ENCODE peak calls at places on chromosome 9, in four cellular contexts. P is A549, U is K562, F is transverse colon. B is an unnamed sample.

GRCh38 chr9:72356019-72356653 is 8.9 kb downstream of the ZFAND5 start:
- DNase-seq in U (no peak), P (peak; percentile 46), F (no peak), B (no peak)

GRCh38 chr9:129416831-129417604 is 203.9 kb downstream of the C9orf50 start:
- DNase-seq in U (no peak), F (no peak), P (no peak), B (no peak)

GRCh38 chr9:124306098-124306735 is 48.5 kb downstream of the NEK6 start:
- DNase-seq in F (no peak), U (peak; percentile 29), P (peak; percentile 75), B (no peak)

GRCh38 chr9:297104-297794 is 82.6 kb downstream of the DOCK8 start:
- DNase-seq in U (no peak), P (peak; percentile 38), F (peak; percentile 29), B (peak; percentile 88)

GRCh38 chr9:13083973-13084528 is 195.4 kb downstream of the MPDZ start:
- DNase-seq in U (no peak), P (no peak), F (no peak), B (no peak)

GRCh38 chr9:121811751-121812150 is 160.3 kb downstream of the DAB2IP start:
- DNase-seq in U (no peak), F (no peak), P (no peak), B (no peak)

GRCh38 chr9:90645721-90646120 is 3.1 kb upstream of the DIRAS2 start:
- DNase-seq in F (no peak), P (no peak), U (no peak), B (no peak)

GRCh38 chr9:114893622-114894021 is 36.8 kb downstream of the TNFSF8 start:
- DNase-seq in F (no peak), P (no peak), U (no peak), B (no peak)

GRCh38 chr9:128607642-128608350 is 48.9 kb downstream of the DYNC2I2 start:
- DNase-seq in F (peak; percentile 27), P (no peak), U (no peak), B (no peak)

GRCh38 chr9:32550046-32550608 is 2.0 kb upstream of the SMIM27 start:
- DNase-seq in F (no peak), U (peak; percentile 19), P (peak; percentile 20), B (no peak)

GRCh38 chr9:98328770-98329169 is 73.3 kb upstream of the TBC1D2 start:
- DNase-seq in U (no peak), P (no peak), F (no peak), B (no peak)

GRCh38 chr9:131097259-131097947 is 1.1 kb downstream of the AIF1L start:
- DNase-seq in F (no peak), P (no peak), U (no peak), B (no peak)

GRCh38 chr9:8552732-8553131 is 753.2 kb upstream of the DMAC1 start:
- DNase-seq in P (no peak), F (no peak), U (no peak), B (no peak)

GRCh38 chr9:106921341-106921899 is 58.5 kb downstream of the ZNF462 start:
- DNase-seq in U (peak; percentile 50), F (peak; percentile 32), P (no peak), B (peak; percentile 41)

GRCh38 chr9:65426231-65426630 is 141.2 kb upstream of the FOXD4L5 start:
- DNase-seq in U (no peak), P (no peak), F (no peak), B (no peak)

GRCh38 chr9:128823903-128824406 is 5.6 kb downstream of the SPOUT1 start:
- DNase-seq in P (no peak), F (no peak), U (no peak), B (peak; percentile 62)

GRCh38 chr9:94139672-94140417 is 55.6 kb downstream of the PTPDC1 start:
- DNase-seq in U (peak; percentile 73), F (peak; percentile 74), P (peak; percentile 71), B (peak; percentile 66)

GRCh38 chr9:131019387-131020239 is 10.6 kb downstream of the LAMC3 start:
- DNase-seq in P (no peak), F (no peak), U (no peak), B (peak; percentile 83)

GRCh38 chr9:15622596-15622995 is 69.8 kb downstream of the CCDC171 start:
- DNase-seq in F (no peak), U (no peak), P (peak; percentile 26), B (no peak)

GRCh38 chr9:15403155-15403554 is 19.5 kb upstream of the SNAPC3 start:
- DNase-seq in P (peak; percentile 69), F (no peak), U (peak; percentile 60), B (no peak)

GRCh38 chr9:26508897-26509296 is 383.7 kb downstream of the CAAP1 start:
- DNase-seq in F (no peak), U (no peak), P (no peak), B (no peak)

GRCh38 chr9:5951686-5952211 is 61.1 kb downstream of the MLANA start:
- DNase-seq in U (no peak), F (no peak), P (peak; percentile 22), B (no peak)

GRCh38 chr9:93897075-93897970 is 57.8 kb downstream of the BARX1 start:
- DNase-seq in F (peak; percentile 2), U (no peak), P (no peak), B (peak; percentile 17)

GRCh38 chr9:87751869-87752268 is 25.9 kb downstream of the CTSL start:
- DNase-seq in P (no peak), F (no peak), U (no peak), B (no peak)

GRCh38 chr9:98288876-98289275 is 33.4 kb upstream of the TBC1D2 start:
- DNase-seq in U (peak; percentile 38), F (peak; percentile 52), P (no peak), B (no peak)

GRCh38 chr9:92242115-92242778 is 51.2 kb downstream of the IARS1 start:
- DNase-seq in P (peak; percentile 28), F (no peak), U (peak; percentile 9), B (no peak)

GRCh38 chr9:121819511-121820231 is 168.2 kb downstream of the DAB2IP start:
- DNase-seq in P (no peak), U (no peak), F (no peak), B (no peak)

GRCh38 chr9:68705636-68706578 is 867 bp downstream of the PIP5K1B start:
- DNase-seq in U (peak; percentile 56), P (no peak), F (peak; percentile 67), B (no peak)

GRCh38 chr9:4382722-4383317 is 83.0 kb upstream of the GLIS3 start:
- DNase-seq in P (peak; percentile 28), F (no peak), U (peak; percentile 10), B (no peak)

GRCh38 chr9:16425572-16425971 is 444.9 kb downstream of the BNC2 start:
- DNase-seq in U (no peak), P (peak; percentile 47), F (no peak), B (no peak)

GRCh38 chr9:101274971-101275670 is 109.7 kb downstream of the BAAT start:
- DNase-seq in F (no peak), P (no peak), U (no peak), B (no peak)
- TF ChIP-seq EP300 in F (no peak), P (no peak), U (no peak), B (no peak)

DNA sequence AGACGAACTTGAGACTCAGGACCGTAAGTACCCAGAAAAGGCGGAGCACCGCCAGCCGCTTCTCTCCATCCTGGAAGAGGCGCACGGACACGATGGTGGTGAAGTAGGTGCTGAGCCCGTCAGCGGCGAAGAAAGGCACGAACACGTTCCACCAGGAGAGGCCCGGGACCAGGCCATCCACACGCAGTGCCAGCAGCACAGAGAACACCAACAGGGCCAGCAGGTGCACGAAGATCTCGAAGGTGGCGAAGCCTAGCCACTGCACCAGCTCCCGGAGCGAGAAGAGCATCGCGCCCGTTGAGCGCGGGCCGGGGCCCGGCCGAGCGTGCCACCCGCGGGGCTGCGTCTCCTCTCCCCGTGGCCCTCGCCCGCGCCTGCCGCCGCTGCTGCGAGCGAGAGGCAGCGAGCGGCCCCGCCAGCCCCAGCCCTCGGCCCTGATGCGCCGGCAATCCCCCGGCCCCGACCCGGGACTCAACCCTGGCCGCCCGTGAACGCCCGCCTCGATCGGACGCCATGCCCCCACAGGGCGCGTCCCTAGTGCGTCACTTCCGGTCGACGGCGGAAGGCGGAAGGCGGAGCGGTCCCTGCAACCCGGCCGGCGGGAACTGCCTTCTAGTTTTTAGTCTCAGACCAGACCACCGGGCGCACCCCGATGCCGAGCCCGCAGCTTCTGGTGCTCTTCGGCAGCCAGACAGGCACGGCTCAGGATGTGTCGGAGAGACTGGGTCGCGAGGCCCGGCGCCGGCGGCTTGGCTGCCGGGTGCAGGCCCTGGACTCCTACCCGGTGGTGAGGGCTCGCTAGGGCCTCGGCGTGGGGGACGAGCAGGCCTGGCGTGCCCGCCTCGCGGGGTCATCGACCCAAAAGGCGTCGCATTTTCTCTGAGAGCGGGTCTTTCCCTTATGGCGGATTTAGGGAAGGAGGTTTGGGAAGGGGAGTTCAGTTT is at the start of the genes NDOR1 and TMEM203:
- DNase-seq in F (peak; percentile 94), U (peak; percentile 94), P (peak; percentile 84), B (peak; percentile 89)
- TF ChIP-seq EP300 in F (no peak), U (no peak), P (no peak), B (no peak)

DNA sequence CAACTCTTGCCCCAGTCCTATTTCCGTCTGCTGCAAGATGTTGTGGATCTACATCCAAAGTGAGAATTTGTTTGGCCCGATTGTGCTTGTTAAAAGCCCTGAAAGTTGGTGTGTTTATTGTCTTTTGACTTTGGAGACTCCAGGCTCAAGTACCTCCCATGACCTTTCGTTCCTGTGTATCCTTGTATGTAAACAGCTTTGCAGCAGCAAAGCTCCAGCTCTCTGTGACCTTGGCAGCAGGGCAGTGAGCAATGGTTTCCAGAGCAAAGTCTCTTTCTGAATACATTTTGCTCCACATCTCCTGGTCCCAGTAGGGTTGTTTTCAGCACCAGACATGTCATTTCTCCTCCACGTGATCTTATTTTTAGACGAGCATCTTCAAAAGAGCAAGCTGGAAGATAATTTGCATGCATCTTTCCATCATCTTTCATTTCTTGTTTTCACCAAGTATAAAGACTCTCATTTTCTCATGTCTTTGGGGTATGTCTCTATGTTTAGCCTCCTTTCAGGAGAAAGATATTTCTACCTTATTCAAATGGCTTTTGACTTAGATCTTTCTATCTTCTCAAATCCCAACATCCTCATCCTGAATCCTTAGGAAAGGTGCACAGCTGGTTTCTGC is 68.1 kb upstream of the ERCC6L2 start:
- DNase-seq in F (no peak), U (no peak), P (no peak), B (no peak)
- TF ChIP-seq EP300 in F (no peak), U (no peak), P (no peak), B (no peak)

GRCh38 chr9:79572891-79573696 is 1.3 kb downstream of the TLE4 start:
- DNase-seq in U (peak; percentile 13), F (peak; percentile 53), P (peak; percentile 4), B (peak; percentile 94)

GRCh38 chr9:79569814-79570448 is 1.8 kb upstream of the TLE4 start:
- DNase-seq in P (no peak), U (no peak), F (no peak), B (no peak)

GRCh38 chr9:79572032-79572890 is 496 bp downstream of the TLE4 start:
- DNase-seq in F (peak; percentile 45), U (peak; percentile 18), P (peak; percentile 33), B (peak; percentile 41)

GRCh38 chr9:79570449-79571308 is 1.1 kb upstream of the TLE4 start:
- DNase-seq in F (peak; percentile 47), U (peak; percentile 16), P (peak; percentile 69), B (peak; percentile 23)

DNA sequence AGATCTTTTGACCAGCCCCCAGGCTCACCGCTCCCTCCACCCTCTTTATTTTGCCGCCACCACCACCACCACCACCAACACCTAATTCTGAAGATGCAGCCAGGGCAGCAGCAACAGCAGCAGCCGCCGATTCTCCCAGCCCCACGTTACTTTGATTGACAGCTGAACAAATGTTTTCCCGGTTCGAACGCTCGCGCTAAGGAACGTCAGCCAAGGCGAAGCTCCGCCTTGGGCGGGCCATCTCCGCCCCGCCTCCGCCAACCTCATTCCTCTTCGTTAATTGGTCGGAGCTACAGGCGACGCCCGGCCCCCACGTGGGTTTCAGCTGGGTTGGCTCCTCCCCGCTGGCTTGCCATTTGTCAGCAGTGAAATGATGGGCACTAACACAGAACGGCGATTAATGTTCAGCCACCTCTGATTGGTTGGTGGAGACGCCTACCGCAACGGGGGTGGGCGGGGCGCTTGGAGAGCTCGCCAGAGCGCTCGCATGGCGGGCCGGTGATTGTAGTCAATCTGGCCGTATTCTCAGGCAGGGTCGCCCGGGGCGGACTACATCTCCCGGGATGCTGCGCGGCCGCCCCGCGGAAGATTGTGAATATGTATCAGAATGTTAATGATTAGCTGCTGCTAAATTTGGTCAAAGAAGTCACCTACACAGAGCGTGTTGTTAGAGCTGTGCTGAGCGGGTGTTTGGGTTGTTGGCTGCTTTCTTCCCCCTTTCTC is at the start of gene TLE4:
- DNase-seq in U (peak; percentile 92), F (peak; percentile 100), P (peak; percentile 100), B (peak; percentile 100)
- TF ChIP-seq EP300 in U (no peak), F (no peak), P (no peak), B (no peak)